ENCODE peak calls at places on chromosomes 12 and 14, in five cellular contexts. W is GM23248; T is GM23338; I is OCI-LY7; L is CD4-positive, CD25-positive, alpha-beta regulatory T cell. Y is an unnamed sample.

GRCh38 chr12:19105468-19105867 is 24.1 kb upstream of the PLEKHA5 start:
- DNase-seq in L (no peak), T (no peak), I (no peak), W (no peak), Y (no peak)

GRCh38 chr14:75456069-75457023 is 28.5 kb downstream of the JDP2 start:
- DNase-seq in W (no peak), I (no peak), L (no peak), T (no peak), Y (peak; percentile 66)

GRCh38 chr14:71618047-71618446 is 314.2 kb upstream of the RGS6 start:
- DNase-seq in W (no peak), L (no peak), T (no peak), I (no peak), Y (no peak)

GRCh38 chr14:24051162-24051788 is 534 bp upstream of the CARMIL3 start:
- DNase-seq in W (no peak), I (no peak), T (peak; percentile 52), L (no peak), Y (peak; percentile 3)

GRCh38 chr12:45637706-45638105 is 91.8 kb upstream of the ARID2 start:
- DNase-seq in I (no peak), T (no peak), W (peak; percentile 26), L (no peak), Y (no peak)

GRCh38 chr12:14923944-14924343 is 14.4 kb downstream of the ERP27 start:
- DNase-seq in L (no peak), I (no peak), W (no peak), T (no peak), Y (no peak)

GRCh38 chr12:50753232-50753769 is 10.6 kb upstream of the ATF1 start:
- DNase-seq in T (no peak), I (no peak), L (no peak), W (no peak), Y (peak; percentile 22)

GRCh38 chr12:131828671-131829350 is 618 bp downstream of the MMP17 start:
- DNase-seq in I (no peak), L (no peak), W (peak; percentile 59), T (peak; percentile 62), Y (peak; percentile 82)

GRCh38 chr12:7681535-7681934 is 14.0 kb downstream of the GDF3 start:
- DNase-seq in L (no peak), I (no peak), W (no peak), T (no peak), Y (no peak)

GRCh38 chr14:77882631-77883030 is 82.7 kb downstream of the ADCK1 start:
- DNase-seq in T (no peak), W (peak; percentile 67), L (no peak), I (no peak), Y (no peak)

GRCh38 chr14:56874375-56874774 is 64.1 kb upstream of the OTX2 start:
- DNase-seq in W (peak; percentile 2), I (peak; percentile 10), T (peak; percentile 88), L (no peak), Y (no peak)

GRCh38 chr12:89138048-89138852 is 214.1 kb downstream of the DUSP6 start:
- DNase-seq in W (peak; percentile 76), T (no peak), L (no peak), I (no peak), Y (peak; percentile 46)

GRCh38 chr14:29007990-29008389 is 241.4 kb downstream of the FOXG1 start:
- DNase-seq in W (no peak), T (no peak), L (no peak), I (no peak), Y (no peak)

GRCh38 chr12:132524405-132524804 is 34.5 kb downstream of the FBRSL1 start:
- DNase-seq in L (no peak), I (no peak), T (no peak), W (no peak), Y (peak; percentile 97)

GRCh38 chr14:64910847-64911495 is 3.3 kb upstream of the CHURC1 start:
- DNase-seq in W (peak; percentile 78), T (peak; percentile 70), I (peak; percentile 14), L (no peak), Y (no peak)

GRCh38 chr12:91920276-91920675 is 225.4 kb downstream of the BTG1 start:
- DNase-seq in I (no peak), T (no peak), L (no peak), W (peak; percentile 44), Y (peak; percentile 80)

GRCh38 chr14:95489163-95489887 is 27.1 kb downstream of the SYNE3 start:
- DNase-seq in T (no peak), W (no peak), I (peak; percentile 43), L (no peak), Y (no peak)

GRCh38 chr14:95491936-95492608 is 24.4 kb downstream of the SYNE3 start:
- DNase-seq in L (no peak), I (no peak), T (no peak), W (no peak), Y (no peak)

GRCh38 chr14:95488376-95489162 is 27.9 kb downstream of the SYNE3 start:
- DNase-seq in W (peak; percentile 47), I (no peak), T (no peak), L (no peak), Y (no peak)

GRCh38 chr14:95490127-95490526 is 26.3 kb downstream of the SYNE3 start:
- DNase-seq in L (no peak), W (no peak), T (no peak), I (no peak), Y (no peak)

DNA sequence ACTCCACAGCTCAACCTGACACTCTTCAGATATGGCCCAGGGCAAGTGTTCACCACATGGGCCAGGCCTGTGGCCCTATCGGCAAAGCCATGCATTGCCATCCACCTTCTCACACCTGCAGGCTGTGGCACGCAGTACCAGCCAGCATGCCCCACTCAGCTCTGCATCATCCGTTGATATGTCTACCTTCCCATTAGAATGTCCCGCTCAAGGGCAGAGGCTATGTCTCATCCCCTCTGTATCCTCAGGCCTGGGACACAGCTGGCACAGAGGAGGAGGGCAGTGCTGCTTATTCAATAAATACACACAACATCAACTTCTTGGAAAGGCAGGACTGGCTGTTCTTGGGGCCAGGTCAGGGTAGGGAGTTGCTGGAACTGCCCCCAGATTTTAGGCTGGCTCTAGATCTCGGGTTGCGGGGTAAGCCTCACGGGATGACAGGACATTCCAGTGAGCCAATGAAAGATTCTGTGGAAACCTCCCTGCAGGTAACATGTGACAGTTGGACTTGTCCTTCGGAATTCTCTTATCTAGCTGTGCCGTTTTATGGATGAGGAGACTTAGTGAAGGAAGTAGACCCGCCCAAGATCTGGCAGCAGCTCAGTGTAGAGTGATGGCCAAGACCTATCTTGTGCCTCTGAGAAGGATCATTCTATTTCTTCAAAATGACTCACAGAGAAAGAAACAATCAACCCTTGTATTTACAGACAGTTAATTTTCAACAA is 25.6 kb downstream of the SYNE3 start:
- DNase-seq in W (peak; percentile 28), L (no peak), I (no peak), T (no peak), Y (no peak)
- H3K4me1 ChIP-seq in W (peaks cover 6% of the 10 kb centered on the region), L (peaks cover 16% of the 10 kb centered on the region), I (peaks cover 68% of the 10 kb centered on the region), T (no peaks in the 10 kb centered on the region), Y (peaks cover 5% of the 10 kb centered on the region)

GRCh38 chr12:75759196-75759595 is 247.8 kb upstream of the KRR1 start:
- DNase-seq in I (no peak), L (no peak), T (no peak), W (no peak), Y (no peak)
- H3K4me1 ChIP-seq in I (peaks cover 63% of the 10 kb centered on the region), L (no peaks in the 10 kb centered on the region), T (peaks cover 18% of the 10 kb centered on the region), W (peaks cover 20% of the 10 kb centered on the region), Y (peaks cover 14% of the 10 kb centered on the region)

DNA sequence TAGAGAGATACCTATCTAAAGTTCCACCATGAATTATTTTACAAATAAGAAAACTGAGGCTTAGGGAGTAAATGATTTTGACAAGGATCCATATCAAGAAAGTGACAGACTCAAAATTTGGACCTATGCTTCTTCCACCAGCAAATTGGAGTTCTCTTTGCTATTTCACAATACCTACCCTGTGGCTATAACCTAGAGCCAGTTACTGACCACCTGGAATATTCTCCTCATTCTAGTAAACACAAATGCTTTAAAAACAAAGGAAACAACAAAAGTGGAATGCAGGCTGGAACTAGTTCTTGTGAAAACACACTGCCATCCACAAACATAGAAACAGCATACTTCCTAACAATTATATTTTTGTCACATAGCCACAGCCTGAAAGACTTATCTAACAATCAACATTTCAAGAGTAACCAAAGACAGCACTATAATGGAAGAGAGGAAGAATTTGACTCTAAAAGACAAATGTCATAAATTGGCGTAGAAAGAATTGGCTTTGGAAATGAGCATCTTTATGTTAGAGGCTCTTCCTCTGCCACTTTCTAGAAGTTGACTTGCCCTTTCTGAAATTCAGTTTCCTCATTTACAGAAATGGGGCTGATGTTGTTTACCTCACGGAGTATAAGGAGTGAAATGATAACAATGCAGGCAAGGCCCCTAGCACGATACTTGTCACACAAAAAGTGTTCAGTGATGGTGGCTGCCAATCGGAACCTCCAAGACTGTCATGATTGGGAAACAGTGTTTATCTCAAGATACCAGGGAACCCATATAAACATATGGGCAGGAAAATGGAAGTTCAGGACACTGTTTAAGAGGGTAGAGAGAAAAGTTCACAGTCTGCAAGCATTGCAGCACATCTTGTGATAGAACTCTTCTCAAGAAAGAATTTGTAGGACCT is 138.6 kb upstream of the LGR5 start:
- DNase-seq in T (no peak), I (no peak), L (no peak), W (no peak), Y (no peak)
- H3K4me1 ChIP-seq in T (no peaks in the 10 kb centered on the region), I (no peaks in the 10 kb centered on the region), L (no peaks in the 10 kb centered on the region), W (no peaks in the 10 kb centered on the region), Y (no peaks in the 10 kb centered on the region)

DNA sequence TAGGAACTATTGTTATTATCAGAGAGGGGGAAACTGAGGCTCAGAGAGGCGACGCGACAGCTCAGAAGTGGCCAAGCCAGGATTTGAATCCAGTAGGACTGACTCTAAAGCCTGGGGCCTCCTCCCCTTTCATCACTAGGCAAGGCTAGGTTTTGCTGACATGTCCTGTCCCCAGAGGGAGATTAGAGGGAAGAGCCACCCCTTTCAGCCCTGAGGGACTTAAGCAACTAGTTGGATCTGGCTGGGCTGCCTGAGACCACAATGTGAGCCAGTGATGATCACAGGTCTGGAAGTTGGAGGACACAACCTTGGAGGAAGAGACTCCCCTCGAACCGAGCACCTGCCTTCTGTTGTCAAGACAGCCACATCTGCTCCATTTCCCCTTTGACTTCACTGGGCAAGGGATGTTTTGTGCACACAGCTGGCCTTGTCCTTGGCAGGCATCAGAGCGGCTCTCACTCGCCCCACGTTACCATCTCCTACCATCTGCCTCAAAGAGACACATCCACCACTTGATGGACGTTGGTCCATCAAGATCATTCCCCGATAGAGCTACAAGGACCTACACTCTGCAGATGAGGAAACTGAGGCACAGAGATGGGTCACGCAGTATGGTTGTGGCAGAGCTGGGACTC is 31.4 kb downstream of the MVK start:
- DNase-seq in L (no peak), W (no peak), I (no peak), T (no peak), Y (no peak)
- H3K4me1 ChIP-seq in L (no peaks in the 10 kb centered on the region), W (no peaks in the 10 kb centered on the region), I (no peaks in the 10 kb centered on the region), T (peaks cover 6% of the 10 kb centered on the region), Y (no peaks in the 10 kb centered on the region)

GRCh38 chr12:116089080-116089479 is 188.4 kb downstream of the MED13L start:
- DNase-seq in T (no peak), W (no peak), L (no peak), I (no peak), Y (no peak)
- H3K4me1 ChIP-seq in T (peaks cover 13% of the 10 kb centered on the region), W (no peaks in the 10 kb centered on the region), L (no peaks in the 10 kb centered on the region), I (no peaks in the 10 kb centered on the region), Y (no peaks in the 10 kb centered on the region)

GRCh38 chr12:102479099-102479887 is 1.1 kb downstream of the IGF1 start:
- DNase-seq in L (no peak), I (no peak), T (peak; percentile 42), W (peak; percentile 36), Y (no peak)
- H3K4me1 ChIP-seq in L (peaks cover 11% of the 10 kb centered on the region), I (peaks cover 20% of the 10 kb centered on the region), T (peaks cover 10% of the 10 kb centered on the region), W (peaks cover 36% of the 10 kb centered on the region), Y (peaks cover 7% of the 10 kb centered on the region)

DNA sequence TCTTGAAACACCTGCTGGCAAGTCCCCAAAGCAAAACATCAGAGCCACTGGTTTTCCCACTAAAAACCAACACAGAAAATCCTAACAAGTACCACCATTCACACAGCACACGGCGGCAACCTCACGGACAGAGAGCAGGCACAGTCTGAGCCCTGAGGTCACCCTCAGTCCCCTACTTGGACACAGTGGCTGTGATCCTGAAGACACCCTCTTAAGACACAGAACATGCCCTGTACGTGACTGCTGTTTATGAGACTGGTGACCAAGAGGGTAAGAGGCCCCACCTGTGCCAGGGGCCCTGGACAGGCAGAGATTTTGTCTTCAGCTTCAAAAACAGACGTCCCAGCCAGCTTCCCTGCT is 29.6 kb downstream of the HIP1R start:
- DNase-seq in I (no peak), T (no peak), L (no peak), W (no peak), Y (peak; percentile 57)
- H3K4me1 ChIP-seq in I (peaks cover 17% of the 10 kb centered on the region), T (no peaks in the 10 kb centered on the region), L (peaks cover 6% of the 10 kb centered on the region), W (no peaks in the 10 kb centered on the region), Y (no peaks in the 10 kb centered on the region)